ENCODE peak calls at places on chromosomes 16 and 17, in five cellular contexts. One of them, this sample, is unnamed.

GRCh38 chr17:63545302-63545928 is 4.9 kb upstream of the DCAF7 start:
- DNase-seq in foreskin fibroblast: no peak
- DNase-seq in body of pancreas: no peak
- DNase-seq in CD8-positive, alpha-beta memory T cell: no peak
- DNase-seq in lower lobe of right lung: no peak
- DNase-seq in this sample: no peak

GRCh38 chr16:66289986-66290385 is 76.5 kb upstream of the CDH5 start:
- DNase-seq in CD8-positive, alpha-beta memory T cell: no peak
- DNase-seq in body of pancreas: no peak
- DNase-seq in lower lobe of right lung: no peak
- DNase-seq in foreskin fibroblast: no peak
- DNase-seq in this sample: no peak

GRCh38 chr17:32835291-32835761 is 41.6 kb downstream of the MYO1D start:
- DNase-seq in body of pancreas: no peak
- DNase-seq in foreskin fibroblast: no peak
- DNase-seq in CD8-positive, alpha-beta memory T cell: no peak
- DNase-seq in lower lobe of right lung: no peak
- DNase-seq in this sample: no peak

GRCh38 chr17:2776589-2777241 is 19.5 kb upstream of the RAP1GAP2 start:
- DNase-seq in CD8-positive, alpha-beta memory T cell: no peak
- DNase-seq in foreskin fibroblast: no peak
- DNase-seq in lower lobe of right lung: no peak
- DNase-seq in body of pancreas: no peak
- DNase-seq in this sample: no peak

GRCh38 chr17:34584805-34585416 is 5.5 kb downstream of the TMEM132E start:
- DNase-seq in foreskin fibroblast: no peak
- DNase-seq in lower lobe of right lung: no peak
- DNase-seq in body of pancreas: no peak
- DNase-seq in CD8-positive, alpha-beta memory T cell: no peak
- DNase-seq in this sample: no peak

GRCh38 chr17:81717766-81718089 is 5.6 kb downstream of the SLC25A10 start:
- DNase-seq in lower lobe of right lung: no peak
- DNase-seq in body of pancreas: no peak
- DNase-seq in CD8-positive, alpha-beta memory T cell: no peak
- DNase-seq in foreskin fibroblast: no peak
- DNase-seq in this sample: no peak

GRCh38 chr16:24851700-24852099 is 5.9 kb downstream of the SLC5A11 start:
- DNase-seq in foreskin fibroblast: peak; percentile 24
- DNase-seq in body of pancreas: no peak
- DNase-seq in lower lobe of right lung: no peak
- DNase-seq in CD8-positive, alpha-beta memory T cell: no peak
- DNase-seq in this sample: peak; percentile 31

GRCh38 chr17:7035591-7036368 is at the start of gene SLC16A13:
- DNase-seq in body of pancreas: peak; percentile 97
- DNase-seq in lower lobe of right lung: peak; percentile 99
- DNase-seq in CD8-positive, alpha-beta memory T cell: peak; percentile 99
- DNase-seq in foreskin fibroblast: peak; percentile 93
- DNase-seq in this sample: peak; percentile 93

GRCh38 chr16:14132696-14133048 is 61.6 kb downstream of the MRTFB start:
- DNase-seq in CD8-positive, alpha-beta memory T cell: no peak
- DNase-seq in foreskin fibroblast: no peak
- DNase-seq in body of pancreas: no peak
- DNase-seq in lower lobe of right lung: no peak
- DNase-seq in this sample: no peak

GRCh38 chr16:20874088-20874581 is 26.0 kb downstream of the DCUN1D3 start:
- DNase-seq in CD8-positive, alpha-beta memory T cell: no peak
- DNase-seq in foreskin fibroblast: no peak
- DNase-seq in body of pancreas: no peak
- DNase-seq in lower lobe of right lung: no peak
- DNase-seq in this sample: no peak

GRCh38 chr16:20873331-20873730 is 26.8 kb downstream of the DCUN1D3 start:
- DNase-seq in CD8-positive, alpha-beta memory T cell: no peak
- DNase-seq in body of pancreas: no peak
- DNase-seq in foreskin fibroblast: no peak
- DNase-seq in lower lobe of right lung: no peak
- DNase-seq in this sample: no peak

GRCh38 chr16:20870122-20870521 is 30.0 kb downstream of the DCUN1D3 start:
- DNase-seq in lower lobe of right lung: no peak
- DNase-seq in body of pancreas: no peak
- DNase-seq in foreskin fibroblast: no peak
- DNase-seq in CD8-positive, alpha-beta memory T cell: no peak
- DNase-seq in this sample: no peak

GRCh38 chr16:20871258-20871657 is 28.9 kb downstream of the DCUN1D3 start:
- DNase-seq in CD8-positive, alpha-beta memory T cell: no peak
- DNase-seq in foreskin fibroblast: no peak
- DNase-seq in lower lobe of right lung: no peak
- DNase-seq in body of pancreas: no peak
- DNase-seq in this sample: peak; percentile 34

DNA sequence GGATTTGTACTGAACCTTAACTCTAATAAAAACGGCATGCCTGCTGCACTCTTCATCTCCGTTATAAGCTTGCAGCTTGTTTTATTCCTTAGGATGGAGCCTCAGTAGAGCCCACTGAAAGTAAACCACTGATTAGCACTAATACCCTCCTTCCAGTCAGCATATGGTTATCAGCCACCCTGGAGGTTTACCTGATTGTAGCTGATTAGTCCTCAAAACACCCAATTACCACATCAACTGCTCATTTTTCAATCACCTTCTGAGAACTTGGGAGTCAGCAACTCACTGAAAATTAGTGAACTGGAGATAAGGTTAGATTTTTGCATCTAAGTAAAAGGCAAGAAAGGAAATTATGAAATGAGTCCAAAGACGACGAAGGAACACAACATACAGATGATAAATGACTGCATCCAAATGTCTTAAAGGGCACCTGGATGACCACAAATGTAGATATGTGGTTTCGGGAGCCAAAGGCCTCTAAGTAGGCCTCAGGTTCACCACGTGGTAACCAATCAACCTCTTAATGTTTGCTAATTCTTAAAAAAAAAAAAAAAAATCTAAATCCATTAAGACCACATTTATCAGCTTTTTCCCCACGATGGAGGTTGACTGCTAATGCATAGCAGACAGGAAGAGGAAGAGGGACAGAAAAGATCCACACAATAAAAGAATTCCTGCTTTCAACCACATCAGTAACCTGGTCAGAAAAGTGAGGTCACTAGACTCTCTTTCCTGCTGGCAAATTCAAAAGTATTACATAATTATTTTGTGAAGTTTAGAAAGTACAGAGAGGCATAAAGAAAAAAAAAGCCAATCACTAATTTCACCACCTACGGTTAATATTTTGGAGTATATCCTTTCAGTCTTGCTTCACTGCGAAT is 28.0 kb downstream of the DCUN1D3 start:
- DNase-seq in body of pancreas: no peak
- DNase-seq in lower lobe of right lung: no peak
- DNase-seq in CD8-positive, alpha-beta memory T cell: no peak
- DNase-seq in foreskin fibroblast: no peak
- DNase-seq in this sample: no peak
- H3K4me3 ChIP-seq in body of pancreas: no peak overlapping the region
- H3K4me3 ChIP-seq in lower lobe of right lung: no peak overlapping the region
- H3K4me3 ChIP-seq in CD8-positive, alpha-beta memory T cell: no peak overlapping the region
- H3K4me3 ChIP-seq in foreskin fibroblast: no peak overlapping the region
- H3K4me3 ChIP-seq in this sample: no peak overlapping the region

DNA sequence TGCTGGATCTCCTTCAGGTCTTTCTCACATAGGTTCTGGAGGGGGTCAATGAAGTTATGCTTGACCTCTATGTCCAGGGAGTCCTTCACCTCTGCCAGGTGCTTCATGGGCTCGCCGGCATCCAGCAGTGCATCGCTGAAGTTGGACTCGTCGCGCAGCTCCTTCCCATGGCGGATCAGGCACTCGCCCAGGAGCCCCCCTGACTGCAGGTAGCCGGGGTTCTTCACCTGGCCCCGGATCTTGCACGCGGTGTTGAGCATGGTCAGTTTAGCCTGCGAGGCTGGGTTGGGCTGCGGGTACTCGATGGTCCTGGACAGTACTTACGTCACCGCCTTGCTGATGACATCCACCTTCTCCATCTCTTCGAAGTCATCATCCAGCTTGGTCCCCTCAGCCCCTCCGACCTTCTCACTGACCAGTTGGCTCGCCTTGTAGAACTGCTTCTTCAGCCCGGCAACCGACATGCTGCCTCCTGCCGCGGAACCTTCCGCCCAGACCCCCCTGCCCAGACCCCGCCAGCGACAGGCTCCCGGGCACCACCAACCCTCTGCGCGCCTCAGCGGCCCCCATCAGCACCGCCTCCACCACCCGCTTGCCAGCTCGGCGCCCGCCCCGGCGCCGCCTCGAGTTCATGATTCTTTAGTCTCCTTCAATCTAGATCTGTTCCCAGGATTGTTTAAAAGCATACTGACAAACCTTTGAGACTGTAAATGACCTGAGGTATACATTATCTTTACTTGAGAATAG is 99.8 kb downstream of the KPNA2 start:
- DNase-seq in body of pancreas: no peak
- DNase-seq in CD8-positive, alpha-beta memory T cell: no peak
- DNase-seq in lower lobe of right lung: no peak
- DNase-seq in foreskin fibroblast: no peak
- DNase-seq in this sample: no peak
- H3K4me3 ChIP-seq in body of pancreas: no peak overlapping the region
- H3K4me3 ChIP-seq in CD8-positive, alpha-beta memory T cell: no peak overlapping the region
- H3K4me3 ChIP-seq in lower lobe of right lung: no peak overlapping the region
- H3K4me3 ChIP-seq in foreskin fibroblast: no peak overlapping the region
- H3K4me3 ChIP-seq in this sample: no peak overlapping the region

GRCh38 chr17:12627177-12627629 is 38.5 kb upstream of the MYOCD start:
- DNase-seq in body of pancreas: peak; percentile 7
- DNase-seq in foreskin fibroblast: peak; percentile 83
- DNase-seq in lower lobe of right lung: no peak
- DNase-seq in CD8-positive, alpha-beta memory T cell: no peak
- DNase-seq in this sample: peak; percentile 87

GRCh38 chr17:12632785-12633184 is 32.9 kb upstream of the MYOCD start:
- DNase-seq in body of pancreas: no peak
- DNase-seq in lower lobe of right lung: no peak
- DNase-seq in CD8-positive, alpha-beta memory T cell: no peak
- DNase-seq in foreskin fibroblast: no peak
- DNase-seq in this sample: no peak

GRCh38 chr17:12627776-12628491 is 37.8 kb upstream of the MYOCD start:
- DNase-seq in body of pancreas: no peak
- DNase-seq in CD8-positive, alpha-beta memory T cell: no peak
- DNase-seq in lower lobe of right lung: no peak
- DNase-seq in foreskin fibroblast: peak; percentile 23
- DNase-seq in this sample: no peak

GRCh38 chr17:12634789-12635414 is 30.8 kb upstream of the MYOCD start:
- DNase-seq in lower lobe of right lung: no peak
- DNase-seq in foreskin fibroblast: no peak
- DNase-seq in CD8-positive, alpha-beta memory T cell: no peak
- DNase-seq in body of pancreas: no peak
- DNase-seq in this sample: no peak

GRCh38 chr17:12631076-12631475 is 34.6 kb upstream of the MYOCD start:
- DNase-seq in body of pancreas: no peak
- DNase-seq in foreskin fibroblast: no peak
- DNase-seq in CD8-positive, alpha-beta memory T cell: no peak
- DNase-seq in lower lobe of right lung: no peak
- DNase-seq in this sample: no peak
- H3K4me3 ChIP-seq in body of pancreas: no peak overlapping the region
- H3K4me3 ChIP-seq in foreskin fibroblast: no peak overlapping the region
- H3K4me3 ChIP-seq in CD8-positive, alpha-beta memory T cell: no peak overlapping the region
- H3K4me3 ChIP-seq in lower lobe of right lung: no peak overlapping the region
- H3K4me3 ChIP-seq in this sample: no peak overlapping the region

GRCh38 chr17:67438669-67439068 is 61.6 kb downstream of the PITPNC1 start:
- DNase-seq in foreskin fibroblast: no peak
- DNase-seq in body of pancreas: peak; percentile 79
- DNase-seq in CD8-positive, alpha-beta memory T cell: no peak
- DNase-seq in lower lobe of right lung: no peak
- DNase-seq in this sample: no peak

GRCh38 chr17:67440311-67441051 is 63.4 kb downstream of the PITPNC1 start:
- DNase-seq in lower lobe of right lung: no peak
- DNase-seq in foreskin fibroblast: no peak
- DNase-seq in body of pancreas: no peak
- DNase-seq in CD8-positive, alpha-beta memory T cell: no peak
- DNase-seq in this sample: no peak

GRCh38 chr17:67439269-67439668 is 62.2 kb downstream of the PITPNC1 start:
- DNase-seq in CD8-positive, alpha-beta memory T cell: no peak
- DNase-seq in body of pancreas: no peak
- DNase-seq in foreskin fibroblast: no peak
- DNase-seq in lower lobe of right lung: no peak
- DNase-seq in this sample: no peak

GRCh38 chr17:67442787-67443624 is 65.9 kb downstream of the PITPNC1 start:
- DNase-seq in lower lobe of right lung: no peak
- DNase-seq in body of pancreas: no peak
- DNase-seq in CD8-positive, alpha-beta memory T cell: no peak
- DNase-seq in foreskin fibroblast: no peak
- DNase-seq in this sample: no peak

DNA sequence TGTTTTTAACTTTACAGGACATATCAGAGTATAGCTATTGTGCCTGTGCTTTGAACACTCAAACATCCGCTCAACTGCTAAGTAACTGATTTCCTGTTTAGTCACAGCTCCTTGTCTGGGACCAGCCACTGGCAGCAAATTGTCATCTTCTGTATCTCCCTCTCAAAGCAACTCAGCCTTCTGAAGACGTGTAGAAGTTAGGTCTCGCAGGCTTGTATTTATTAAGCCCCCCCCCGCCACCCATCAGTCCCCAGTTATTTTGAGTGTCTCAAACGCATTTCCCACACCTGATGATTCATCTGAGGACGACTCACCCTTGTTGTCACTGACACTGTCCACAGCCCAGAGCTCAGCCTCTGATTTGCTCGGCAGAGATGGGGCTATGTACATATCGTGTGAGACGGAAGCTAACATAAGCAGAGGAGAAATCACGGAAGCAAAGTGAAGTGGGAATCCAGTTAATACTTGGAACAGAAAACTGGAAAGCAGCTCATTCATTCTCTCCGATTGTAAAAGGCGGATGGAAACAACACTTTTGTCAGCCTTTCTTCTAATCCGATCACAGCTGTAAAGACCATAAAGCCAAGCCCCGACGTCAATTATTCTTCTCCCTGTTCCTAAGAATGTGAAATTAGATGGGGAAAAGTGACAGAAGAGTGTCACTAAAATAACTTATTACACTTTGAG is 64.1 kb downstream of the PITPNC1 start:
- DNase-seq in foreskin fibroblast: peak; percentile 88
- DNase-seq in CD8-positive, alpha-beta memory T cell: peak; percentile 92
- DNase-seq in lower lobe of right lung: no peak
- DNase-seq in body of pancreas: peak; percentile 33
- DNase-seq in this sample: peak; percentile 29
- H3K4me3 ChIP-seq in foreskin fibroblast: peak overlapping the region; percentile 26
- H3K4me3 ChIP-seq in CD8-positive, alpha-beta memory T cell: peak overlapping the region; percentile 67
- H3K4me3 ChIP-seq in lower lobe of right lung: peak overlapping the region; percentile 25
- H3K4me3 ChIP-seq in body of pancreas: no peak overlapping the region
- H3K4me3 ChIP-seq in this sample: peak overlapping the region; percentile 12

GRCh38 chr17:17782425-17783120 is 54.2 kb downstream of the SREBF1 start:
- DNase-seq in foreskin fibroblast: no peak
- DNase-seq in lower lobe of right lung: no peak
- DNase-seq in body of pancreas: no peak
- DNase-seq in CD8-positive, alpha-beta memory T cell: no peak
- DNase-seq in this sample: no peak

GRCh38 chr17:17783121-17783824 is 53.5 kb downstream of the SREBF1 start:
- DNase-seq in lower lobe of right lung: peak; percentile 71
- DNase-seq in body of pancreas: peak; percentile 80
- DNase-seq in foreskin fibroblast: no peak
- DNase-seq in CD8-positive, alpha-beta memory T cell: peak; percentile 68
- DNase-seq in this sample: no peak

GRCh38 chr17:17781591-17782424 is 55.0 kb downstream of the SREBF1 start:
- DNase-seq in lower lobe of right lung: no peak
- DNase-seq in body of pancreas: peak; percentile 74
- DNase-seq in CD8-positive, alpha-beta memory T cell: no peak
- DNase-seq in foreskin fibroblast: peak; percentile 48
- DNase-seq in this sample: peak; percentile 50

GRCh38 chr17:17779015-17779611 is 57.7 kb downstream of the SREBF1 start:
- DNase-seq in CD8-positive, alpha-beta memory T cell: no peak
- DNase-seq in body of pancreas: no peak
- DNase-seq in lower lobe of right lung: no peak
- DNase-seq in foreskin fibroblast: no peak
- DNase-seq in this sample: no peak

GRCh38 chr17:17780941-17781590 is 55.7 kb downstream of the SREBF1 start:
- DNase-seq in lower lobe of right lung: no peak
- DNase-seq in CD8-positive, alpha-beta memory T cell: no peak
- DNase-seq in body of pancreas: no peak
- DNase-seq in foreskin fibroblast: no peak
- DNase-seq in this sample: no peak
- H3K4me3 ChIP-seq in lower lobe of right lung: peak overlapping the region; percentile 59
- H3K4me3 ChIP-seq in CD8-positive, alpha-beta memory T cell: no peak overlapping the region
- H3K4me3 ChIP-seq in body of pancreas: no peak overlapping the region
- H3K4me3 ChIP-seq in foreskin fibroblast: no peak overlapping the region
- H3K4me3 ChIP-seq in this sample: no peak overlapping the region